ENCODE peak calls at places on chromosome 17, in eight cellular contexts. X is endothelial cell of umbilical vein, L is A549, W is cardiac fibroblast, C is GM20000, G is MCF 10A, J is activated B cell treated with CpG ODN at 0.5 μM for 24 hours, N is colonic mucosa. V is an unnamed sample.

GRCh38 chr17:37752482-37752881 is 7.6 kb upstream of the HNF1B start:
- DNase-seq in G (peak), C (no peak), X (no peak), J (no peak), L (peak), N (no peak), W (no peak), V (no peak)

GRCh38 chr17:6695565-6695964 is 17.6 kb downstream of the SLC13A5 start:
- DNase-seq in J (no peak), C (no peak), N (no peak), X (no peak), G (no peak), W (no peak), L (no peak), V (no peak)

GRCh38 chr17:81518113-81518784 is 5.7 kb upstream of the ACTG1 start:
- DNase-seq in N (no peak), G (no peak), J (no peak), L (no peak), X (no peak), C (no peak), W (no peak), V (no peak)

GRCh38 chr17:69142473-69142802 is 743 bp upstream of the ABCA6 start:
- DNase-seq in G (peak), J (no peak), W (peak), N (no peak), L (no peak), C (no peak), X (peak), V (peak)

GRCh38 chr17:17425005-17425404 is 51.8 kb upstream of the MED9 start:
- DNase-seq in L (no peak), C (no peak), N (no peak), W (no peak), X (no peak), G (no peak), J (no peak), V (no peak)

GRCh38 chr17:55266051-55266957 is 1.5 kb downstream of the HLF start:
- DNase-seq in C (no peak), X (no peak), L (no peak), N (no peak), J (no peak), G (no peak), W (no peak), V (no peak)

GRCh38 chr17:59830846-59831486 is 61.8 kb downstream of the TUBD1 start:
- DNase-seq in N (no peak), W (no peak), L (peak), C (no peak), G (no peak), X (no peak), J (no peak), V (no peak)

GRCh38 chr17:17062356-17062755 is 20.1 kb downstream of the MPRIP start:
- DNase-seq in L (no peak), N (no peak), J (no peak), C (no peak), W (peak), G (no peak), X (no peak), V (no peak)

GRCh38 chr17:37135581-37135980 is 186.8 kb downstream of the AATF start:
- DNase-seq in X (no peak), L (no peak), G (no peak), W (no peak), C (no peak), N (no peak), J (no peak), V (no peak)

GRCh38 chr17:63843387-63844292 is 1.2 kb upstream of the SMARCD2 start:
- DNase-seq in C (peak), W (peak), N (no peak), L (peak), J (no peak), X (peak), G (peak), V (peak)

GRCh38 chr17:19378416-19379293 is at the start of gene MAPK7:
- DNase-seq in C (no peak), G (no peak), X (no peak), N (peak), L (no peak), J (no peak), W (no peak), V (no peak)

GRCh38 chr17:78442648-78443128 is 64.2 kb downstream of the PGS1 start:
- DNase-seq in C (no peak), G (no peak), L (no peak), W (peak), X (no peak), N (peak), J (no peak), V (peak)

GRCh38 chr17:66676421-66676820 is 158.5 kb upstream of the CACNG5 start:
- DNase-seq in W (no peak), L (peak), G (peak), C (no peak), X (no peak), N (peak), J (no peak), V (no peak)

GRCh38 chr17:75811174-75811573 is 26.6 kb downstream of the UNK start:
- DNase-seq in L (no peak), W (no peak), N (no peak), J (no peak), X (no peak), G (no peak), C (no peak), V (no peak)

GRCh38 chr17:60049936-60050335 is 28.8 kb downstream of the HEATR6 start:
- DNase-seq in G (no peak), L (no peak), J (no peak), N (no peak), X (no peak), C (no peak), W (peak), V (no peak)

GRCh38 chr17:14269473-14269872 is 31.4 kb upstream of the HS3ST3B1 start:
- DNase-seq in W (no peak), X (no peak), G (no peak), N (no peak), L (no peak), J (no peak), C (no peak), V (no peak)

GRCh38 chr17:31313982-31314787 is at the start of gene EVI2B:
- DNase-seq in W (peak), N (no peak), L (peak), G (peak), C (peak), X (peak), J (no peak), V (no peak)

GRCh38 chr17:17718251-17718650 is 37.0 kb downstream of the RAI1 start:
- DNase-seq in W (no peak), L (no peak), N (no peak), G (no peak), C (no peak), X (no peak), J (no peak), V (no peak)

GRCh38 chr17:73786286-73786743 is 142.1 kb upstream of the SDK2 start:
- DNase-seq in L (peak), X (no peak), J (no peak), N (peak), G (no peak), C (no peak), W (no peak), V (no peak)

GRCh38 chr17:77423589-77424451 is 283.1 kb downstream of the SEC14L1 start:
- DNase-seq in N (peak), W (peak), C (no peak), G (peak), J (no peak), X (peak), L (peak), V (peak)

GRCh38 chr17:7497228-7497627 is 13.1 kb downstream of the POLR2A start:
- DNase-seq in G (no peak), X (peak), C (no peak), L (no peak), J (no peak), W (no peak), N (no peak), V (no peak)

GRCh38 chr17:61722398-61722797 is 131.4 kb upstream of the NACA2 start:
- DNase-seq in X (no peak), J (no peak), G (no peak), C (no peak), N (no peak), W (no peak), L (no peak), V (no peak)

GRCh38 chr17:282000-282911 is 70.4 kb downstream of the RPH3AL start:
- DNase-seq in C (no peak), G (no peak), J (no peak), N (no peak), X (no peak), L (no peak), W (no peak), V (no peak)

GRCh38 chr17:39251997-39252396 is 26.3 kb upstream of the STAC2 start:
- DNase-seq in W (no peak), G (no peak), L (no peak), J (no peak), X (no peak), C (no peak), N (no peak), V (no peak)

GRCh38 chr17:19372439-19372838 is 5.9 kb upstream of the MAPK7 start:
- DNase-seq in W (no peak), X (no peak), J (no peak), G (no peak), N (no peak), C (no peak), L (no peak), V (no peak)

GRCh38 chr17:77394540-77395295 is 253.9 kb downstream of the SEC14L1 start:
- DNase-seq in W (peak), G (no peak), X (no peak), N (peak), C (no peak), L (no peak), J (no peak), V (no peak)

GRCh38 chr17:38922538-38923291 is 2.7 kb upstream of the LASP1NB start:
- DNase-seq in L (no peak), C (no peak), X (peak), J (no peak), G (peak), W (peak), N (peak), V (no peak)

GRCh38 chr17:30160419-30161172 is 44.0 kb downstream of the NSRP1 start:
- DNase-seq in N (no peak), W (no peak), J (no peak), X (no peak), C (no peak), G (no peak), L (no peak), V (no peak)

GRCh38 chr17:57705921-57706695 is 39.0 kb downstream of the CCDC182 start:
- DNase-seq in W (no peak), X (no peak), N (no peak), J (no peak), C (no peak), L (no peak), G (no peak), V (no peak)

GRCh38 chr17:46736100-46736499 is 82.4 kb downstream of the WNT3 start:
- DNase-seq in G (no peak), W (no peak), J (no peak), N (no peak), C (no peak), X (no peak), L (no peak), V (no peak)

GRCh38 chr17:71941920-71942319 is 178.9 kb upstream of the SOX9 start:
- DNase-seq in L (no peak), N (peak), C (no peak), J (no peak), G (no peak), W (no peak), X (no peak), V (no peak)

GRCh38 chr17:2786176-2786881 is 9.9 kb upstream of the RAP1GAP2 start:
- DNase-seq in C (peak), L (peak), J (peak), W (peak), X (peak), N (peak), G (peak), V (peak)

GRCh38 chr17:74325743-74326379 is at the start of gene KIF19:
- DNase-seq in W (peak), J (no peak), C (peak), G (no peak), N (peak), L (no peak), X (no peak), V (no peak)

GRCh38 chr17:56786989-56787482 is 46.7 kb downstream of the C17orf67 start:
- DNase-seq in L (peak), C (no peak), G (peak), J (no peak), X (peak), W (peak), N (no peak), V (peak)

GRCh38 chr17:7228920-7229319 is 5.4 kb downstream of the DVL2 start:
- DNase-seq in G (no peak), C (no peak), L (no peak), X (no peak), J (no peak), W (no peak), N (no peak), V (no peak)

GRCh38 chr17:47315451-47316266 is 8.1 kb upstream of the EFCAB13 start:
- DNase-seq in C (peak), G (peak), N (peak), L (peak), J (no peak), W (peak), X (peak), V (peak)

GRCh38 chr17:45677770-45678169 is 106.3 kb upstream of the CRHR1 start:
- DNase-seq in L (peak), J (no peak), X (no peak), C (no peak), G (peak), W (no peak), N (no peak), V (no peak)

GRCh38 chr17:21376835-21377690 is 906 bp downstream of the KCNJ12 start:
- DNase-seq in L (peak), X (peak), G (no peak), J (no peak), C (no peak), W (peak), N (no peak), V (no peak)

GRCh38 chr17:27746881-27747280 is 53.4 kb downstream of the NOS2 start:
- DNase-seq in C (no peak), X (no peak), G (no peak), W (no peak), L (no peak), N (peak), J (no peak), V (no peak)

GRCh38 chr17:27751622-27752490 is 48.5 kb downstream of the NOS2 start:
- DNase-seq in W (no peak), C (no peak), G (no peak), J (no peak), N (no peak), L (no peak), X (no peak), V (no peak)

GRCh38 chr17:27751166-27751565 is 49.2 kb downstream of the NOS2 start:
- DNase-seq in N (no peak), C (no peak), L (no peak), G (no peak), J (no peak), X (no peak), W (no peak), V (no peak)

GRCh38 chr17:27748360-27748825 is 51.9 kb downstream of the NOS2 start:
- DNase-seq in L (no peak), W (no peak), J (no peak), N (no peak), C (no peak), G (no peak), X (no peak), V (no peak)

DNA sequence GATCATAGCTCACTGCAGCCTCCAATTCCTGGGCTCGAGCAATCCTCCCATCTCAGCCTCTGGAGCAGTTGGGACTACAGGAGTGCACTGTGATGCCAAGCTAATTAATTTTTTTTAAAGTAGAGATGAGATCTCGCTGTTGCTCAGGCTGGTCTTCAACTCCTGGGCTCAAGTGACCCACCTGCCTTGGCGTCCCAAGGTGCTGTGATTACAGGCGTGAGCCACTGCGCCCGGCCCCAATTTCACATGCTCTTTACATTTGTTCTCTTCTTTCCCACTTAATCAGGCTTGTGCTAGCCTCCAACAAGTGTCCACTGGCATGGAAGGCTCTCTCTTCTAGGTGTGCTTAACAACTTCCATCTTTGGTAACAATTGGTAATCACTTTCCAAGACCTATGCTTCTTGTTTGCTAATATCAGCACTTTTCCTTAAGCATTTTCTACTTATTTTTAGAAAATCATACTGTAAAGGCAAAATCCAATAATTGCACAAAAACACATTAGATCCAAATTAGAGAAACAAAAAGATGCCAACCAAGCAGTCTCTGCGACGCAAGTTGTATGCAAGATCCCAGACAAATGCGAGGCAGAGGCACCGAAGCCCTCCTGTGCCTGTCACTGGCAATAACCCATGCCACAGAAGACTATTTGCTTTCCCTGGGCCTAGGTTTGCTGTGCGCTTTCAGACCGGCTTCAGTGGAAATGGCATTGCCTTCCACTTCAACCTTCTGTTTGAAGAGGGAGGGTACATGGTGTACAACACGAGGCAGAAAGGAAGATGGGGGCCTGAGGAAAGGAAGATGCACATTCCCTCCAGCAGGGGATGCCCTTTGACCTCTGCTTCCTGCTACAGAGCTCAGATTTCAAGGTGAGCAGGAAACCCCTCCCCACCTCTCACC is 52.6 kb downstream of the NOS2 start:
- DNase-seq in L (peak), G (no peak), C (no peak), J (no peak), X (no peak), N (peak), W (no peak), V (no peak)
- TF ChIP-seq CTCF in L (no peak), G (peak), C (no peak), J (no peak), X (peak), N (no peak), W (peak), V (peak)

DNA sequence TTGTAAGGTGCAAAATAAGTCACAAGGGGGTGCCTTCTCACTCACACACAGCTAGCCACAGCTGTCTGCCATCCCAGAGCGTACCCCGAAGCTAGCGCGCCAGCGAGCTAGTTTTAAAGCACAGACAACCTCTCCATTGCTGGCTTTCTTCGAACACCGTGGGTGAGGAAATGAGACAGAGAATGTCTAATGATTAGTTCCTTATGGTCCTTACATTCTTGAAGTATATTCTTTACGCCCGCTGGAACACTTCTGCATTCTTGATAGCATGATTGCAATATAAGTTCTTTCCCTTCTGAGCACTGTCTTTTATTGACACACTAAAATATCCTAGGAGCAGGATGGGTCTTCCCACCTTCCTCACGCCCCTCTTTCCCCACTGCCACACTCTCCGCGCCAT is 251.2 kb downstream of the NTN1 start:
- DNase-seq in X (no peak), N (no peak), W (peak), J (no peak), C (no peak), L (no peak), G (no peak), V (no peak)
- TF ChIP-seq CTCF in X (no peak), N (no peak), W (no peak), J (no peak), C (no peak), L (no peak), G (no peak), V (no peak)

GRCh38 chr17:41738077-41738800 is 3.8 kb upstream of the HAP1 start:
- DNase-seq in J (peak), L (peak), X (peak), N (peak), C (peak), W (peak), G (peak), V (peak)
- TF ChIP-seq CTCF in J (peak), L (peak), X (peak), N (peak), C (peak), W (peak), G (peak), V (peak)

DNA sequence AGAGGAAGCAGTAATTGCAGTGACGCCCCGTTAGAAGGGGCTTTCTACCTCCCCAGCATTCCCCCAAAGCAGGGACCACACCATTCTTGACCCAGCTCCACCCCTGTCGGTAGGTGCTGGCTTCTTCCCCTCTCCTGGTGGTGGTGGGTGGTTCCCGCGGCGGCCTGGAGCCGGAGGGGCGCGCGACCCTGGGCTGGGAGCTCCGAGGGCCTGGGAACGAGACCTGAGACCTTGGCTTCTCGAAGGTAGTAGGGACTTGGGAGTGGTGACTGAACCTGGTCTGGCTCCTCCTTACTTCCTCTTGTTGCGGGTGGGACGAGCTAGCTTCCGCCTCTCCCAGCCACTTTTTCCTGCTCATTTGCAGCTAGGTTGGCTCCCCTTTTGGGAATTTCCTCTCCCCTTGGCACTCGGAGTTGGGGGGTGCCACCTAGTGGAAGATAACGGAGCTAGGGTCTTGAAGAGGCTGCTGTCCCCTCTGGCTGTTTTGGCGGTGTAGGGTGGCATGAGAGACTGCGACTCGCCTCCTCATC is 460 bp downstream of the GRN start:
- DNase-seq in L (peak), N (peak), W (peak), C (peak), G (peak), X (peak), J (no peak), V (no peak)
- TF ChIP-seq CTCF in L (peak), N (no peak), W (peak), C (peak), G (peak), X (peak), J (no peak), V (peak)

DNA sequence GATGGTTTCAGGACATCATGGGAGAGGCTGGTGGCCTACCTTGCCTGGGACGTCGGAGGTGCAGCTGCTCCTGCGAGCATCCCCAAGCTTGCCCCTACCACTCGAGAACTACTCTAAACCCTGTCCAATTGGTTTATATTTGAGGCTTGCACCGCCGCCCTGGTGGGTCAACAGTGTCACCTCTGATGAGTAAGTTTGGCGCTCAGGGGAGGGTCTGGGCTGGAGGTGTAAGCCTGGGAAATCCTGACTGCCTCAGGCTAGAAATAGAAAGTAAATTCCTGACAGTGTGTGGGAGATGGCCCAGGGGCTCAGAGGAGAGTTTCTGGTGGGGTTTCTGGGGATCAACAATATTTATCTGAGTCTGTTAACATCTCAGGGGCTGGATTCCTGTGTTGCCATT is 48.2 kb downstream of the CCDC42 start:
- DNase-seq in W (peak), L (no peak), X (no peak), N (no peak), C (no peak), G (no peak), J (no peak), V (no peak)
- TF ChIP-seq CTCF in W (no peak), L (no peak), X (no peak), N (no peak), C (no peak), G (no peak), J (no peak), V (no peak)